ENCODE peak calls at places on chromosomes 3 and 15, in six cellular contexts. One of them, this sample, is unnamed.

GRCh38 chr3:147162743-147163142 is 243.6 kb downstream of the ZIC4 start:
- DNase-seq in cardiac muscle cell: no peak
- DNase-seq in A549: no peak
- DNase-seq in cerebellar nuclear complex: no peak
- DNase-seq in NCI-H2171 treated with DMSO at 0.1 percent for 48 hours: no peak
- DNase-seq in adipocyte: no peak
- DNase-seq in this sample: no peak

GRCh38 chr15:58222698-58223097 is 84.5 kb downstream of the AQP9 start:
- DNase-seq in NCI-H2171 treated with DMSO at 0.1 percent for 48 hours: no peak
- DNase-seq in A549: no peak
- DNase-seq in cerebellar nuclear complex: no peak
- DNase-seq in adipocyte: peak; percentile 31
- DNase-seq in cardiac muscle cell: no peak
- DNase-seq in this sample: no peak

GRCh38 chr15:62647195-62647865 is 395.2 kb upstream of the TPM1 start:
- DNase-seq in cardiac muscle cell: no peak
- DNase-seq in A549: peak; percentile 93
- DNase-seq in NCI-H2171 treated with DMSO at 0.1 percent for 48 hours: no peak
- DNase-seq in adipocyte: peak; percentile 45
- DNase-seq in cerebellar nuclear complex: no peak
- DNase-seq in this sample: no peak

GRCh38 chr15:51024735-51025453 is 69.8 kb downstream of the TNFAIP8L3 start:
- DNase-seq in NCI-H2171 treated with DMSO at 0.1 percent for 48 hours: peak; percentile 98
- DNase-seq in adipocyte: no peak
- DNase-seq in A549: no peak
- DNase-seq in cardiac muscle cell: no peak
- DNase-seq in cerebellar nuclear complex: no peak
- DNase-seq in this sample: no peak

GRCh38 chr15:64930019-64930652 is 18.4 kb downstream of the ANKDD1A start:
- DNase-seq in cerebellar nuclear complex: no peak
- DNase-seq in adipocyte: no peak
- DNase-seq in cardiac muscle cell: no peak
- DNase-seq in A549: no peak
- DNase-seq in NCI-H2171 treated with DMSO at 0.1 percent for 48 hours: no peak
- DNase-seq in this sample: no peak

GRCh38 chr3:46500631-46501377 is 3.0 kb downstream of the RTP3 start:
- DNase-seq in NCI-H2171 treated with DMSO at 0.1 percent for 48 hours: no peak
- DNase-seq in A549: no peak
- DNase-seq in cardiac muscle cell: no peak
- DNase-seq in cerebellar nuclear complex: no peak
- DNase-seq in adipocyte: peak; percentile 80
- DNase-seq in this sample: no peak

GRCh38 chr15:80895965-80896364 is 93.7 kb downstream of the MESD start:
- DNase-seq in NCI-H2171 treated with DMSO at 0.1 percent for 48 hours: no peak
- DNase-seq in cardiac muscle cell: no peak
- DNase-seq in adipocyte: no peak
- DNase-seq in A549: no peak
- DNase-seq in cerebellar nuclear complex: no peak
- DNase-seq in this sample: no peak

GRCh38 chr15:100919481-100920405 is 586 bp downstream of the LRRK1 start:
- DNase-seq in adipocyte: peak; percentile 67
- DNase-seq in NCI-H2171 treated with DMSO at 0.1 percent for 48 hours: peak; percentile 33
- DNase-seq in cardiac muscle cell: peak; percentile 23
- DNase-seq in cerebellar nuclear complex: no peak
- DNase-seq in A549: peak; percentile 61
- DNase-seq in this sample: no peak

GRCh38 chr3:52049503-52049902 is 6.9 kb downstream of the DUSP7 start:
- DNase-seq in cardiac muscle cell: no peak
- DNase-seq in cerebellar nuclear complex: no peak
- DNase-seq in NCI-H2171 treated with DMSO at 0.1 percent for 48 hours: no peak
- DNase-seq in adipocyte: no peak
- DNase-seq in A549: no peak
- DNase-seq in this sample: no peak

GRCh38 chr15:25250011-25250596 is 188.7 kb downstream of the UBE3A start:
- DNase-seq in cardiac muscle cell: no peak
- DNase-seq in NCI-H2171 treated with DMSO at 0.1 percent for 48 hours: no peak
- DNase-seq in A549: no peak
- DNase-seq in cerebellar nuclear complex: no peak
- DNase-seq in adipocyte: no peak
- DNase-seq in this sample: no peak

GRCh38 chr3:52844290-52844985 is 9.6 kb upstream of the MUSTN1 start:
- DNase-seq in cardiac muscle cell: no peak
- DNase-seq in NCI-H2171 treated with DMSO at 0.1 percent for 48 hours: no peak
- DNase-seq in adipocyte: no peak
- DNase-seq in A549: no peak
- DNase-seq in cerebellar nuclear complex: no peak
- DNase-seq in this sample: no peak

GRCh38 chr3:50382271-50382670 is 22.9 kb upstream of the TMEM115 start:
- DNase-seq in cerebellar nuclear complex: no peak
- DNase-seq in adipocyte: peak; percentile 56
- DNase-seq in cardiac muscle cell: no peak
- DNase-seq in NCI-H2171 treated with DMSO at 0.1 percent for 48 hours: no peak
- DNase-seq in A549: no peak
- DNase-seq in this sample: no peak

GRCh38 chr15:59232476-59232875 is 25.8 kb downstream of the LDHAL6B start:
- DNase-seq in cardiac muscle cell: no peak
- DNase-seq in cerebellar nuclear complex: no peak
- DNase-seq in A549: no peak
- DNase-seq in adipocyte: peak; percentile 74
- DNase-seq in NCI-H2171 treated with DMSO at 0.1 percent for 48 hours: no peak
- DNase-seq in this sample: no peak

GRCh38 chr3:142645236-142645793 is 49.1 kb downstream of the PLS1 start:
- DNase-seq in NCI-H2171 treated with DMSO at 0.1 percent for 48 hours: no peak
- DNase-seq in cardiac muscle cell: no peak
- DNase-seq in cerebellar nuclear complex: no peak
- DNase-seq in adipocyte: peak; percentile 18
- DNase-seq in A549: peak; percentile 53
- DNase-seq in this sample: no peak

GRCh38 chr15:57592836-57593420 is 1.2 kb downstream of the MYZAP start:
- DNase-seq in cerebellar nuclear complex: no peak
- DNase-seq in adipocyte: no peak
- DNase-seq in NCI-H2171 treated with DMSO at 0.1 percent for 48 hours: no peak
- DNase-seq in cardiac muscle cell: no peak
- DNase-seq in A549: no peak
- DNase-seq in this sample: no peak

GRCh38 chr3:81245505-81245904 is 515.9 kb downstream of the GBE1 start:
- DNase-seq in NCI-H2171 treated with DMSO at 0.1 percent for 48 hours: no peak
- DNase-seq in cerebellar nuclear complex: no peak
- DNase-seq in adipocyte: no peak
- DNase-seq in A549: no peak
- DNase-seq in cardiac muscle cell: no peak
- DNase-seq in this sample: no peak

GRCh38 chr3:5709704-5710103 is 522.2 kb downstream of the EDEM1 start:
- DNase-seq in NCI-H2171 treated with DMSO at 0.1 percent for 48 hours: no peak
- DNase-seq in cerebellar nuclear complex: no peak
- DNase-seq in cardiac muscle cell: no peak
- DNase-seq in adipocyte: no peak
- DNase-seq in A549: no peak
- DNase-seq in this sample: no peak

GRCh38 chr3:114121996-114122709 is 56.7 kb downstream of the DRD3 start:
- DNase-seq in NCI-H2171 treated with DMSO at 0.1 percent for 48 hours: no peak
- DNase-seq in A549: no peak
- DNase-seq in cerebellar nuclear complex: no peak
- DNase-seq in adipocyte: peak; percentile 9
- DNase-seq in cardiac muscle cell: no peak
- DNase-seq in this sample: no peak

GRCh38 chr15:71295242-71296031 is 180.2 kb downstream of the THSD4 start:
- DNase-seq in adipocyte: peak; percentile 92
- DNase-seq in NCI-H2171 treated with DMSO at 0.1 percent for 48 hours: no peak
- DNase-seq in cerebellar nuclear complex: no peak
- DNase-seq in A549: peak; percentile 97
- DNase-seq in cardiac muscle cell: no peak
- DNase-seq in this sample: no peak

GRCh38 chr3:152938974-152939636 is 104.2 kb downstream of the P2RY1 start:
- DNase-seq in cerebellar nuclear complex: no peak
- DNase-seq in adipocyte: no peak
- DNase-seq in A549: no peak
- DNase-seq in cardiac muscle cell: no peak
- DNase-seq in NCI-H2171 treated with DMSO at 0.1 percent for 48 hours: no peak
- DNase-seq in this sample: no peak

GRCh38 chr15:55619783-55620182 is 31.6 kb upstream of the PYGO1 start:
- DNase-seq in A549: no peak
- DNase-seq in cardiac muscle cell: no peak
- DNase-seq in adipocyte: no peak
- DNase-seq in NCI-H2171 treated with DMSO at 0.1 percent for 48 hours: peak; percentile 9
- DNase-seq in cerebellar nuclear complex: no peak
- DNase-seq in this sample: no peak

GRCh38 chr15:98853593-98854420 is 153.8 kb downstream of the PGPEP1L start:
- DNase-seq in cerebellar nuclear complex: no peak
- DNase-seq in A549: no peak
- DNase-seq in NCI-H2171 treated with DMSO at 0.1 percent for 48 hours: no peak
- DNase-seq in adipocyte: peak; percentile 40
- DNase-seq in cardiac muscle cell: peak; percentile 26
- DNase-seq in this sample: no peak

GRCh38 chr3:52781741-52782140 is 4.3 kb downstream of the ITIH1 start:
- DNase-seq in NCI-H2171 treated with DMSO at 0.1 percent for 48 hours: no peak
- DNase-seq in cerebellar nuclear complex: no peak
- DNase-seq in cardiac muscle cell: no peak
- DNase-seq in adipocyte: no peak
- DNase-seq in A549: no peak
- DNase-seq in this sample: no peak

GRCh38 chr15:37885651-37886050 is 48.8 kb upstream of the TMCO5A start:
- DNase-seq in cerebellar nuclear complex: no peak
- DNase-seq in adipocyte: no peak
- DNase-seq in A549: no peak
- DNase-seq in cardiac muscle cell: no peak
- DNase-seq in NCI-H2171 treated with DMSO at 0.1 percent for 48 hours: no peak
- DNase-seq in this sample: no peak

GRCh38 chr15:45307230-45307924 is 55.3 kb downstream of the SLC28A2 start:
- DNase-seq in A549: no peak
- DNase-seq in adipocyte: peak; percentile 70
- DNase-seq in cerebellar nuclear complex: no peak
- DNase-seq in cardiac muscle cell: no peak
- DNase-seq in NCI-H2171 treated with DMSO at 0.1 percent for 48 hours: peak; percentile 39
- DNase-seq in this sample: no peak

This sample was measured in occipital lobe.